ENCODE peak calls at places on chromosome X, in four cellular contexts. C is astrocyte of the cerebellum, Z is A172, I is stromal cell of bone marrow. N is an unnamed sample.

GRCh38 chrX:37420179-37420578 is 71.0 kb downstream of the PRRG1 start:
- DNase-seq in C (no peak), Z (no peak), I (no peak), N (no peak)

GRCh38 chrX:72142094-72142843 is 10.6 kb upstream of the RTL5 start:
- DNase-seq in C (no peak), Z (no peak), I (no peak), N (no peak)

GRCh38 chrX:45134303-45134702 is 66.4 kb downstream of the DIPK2B start:
- DNase-seq in C (no peak), Z (no peak), I (no peak), N (no peak)

GRCh38 chrX:10681167-10681566 is 60.8 kb upstream of the MID1 start:
- DNase-seq in C (no peak), Z (no peak), I (no peak), N (no peak)

GRCh38 chrX:49063715-49064114 is 4.9 kb downstream of the CCDC120 start:
- DNase-seq in C (no peak), Z (no peak), I (no peak), N (no peak)

GRCh38 chrX:8663325-8663724 is 68.6 kb downstream of the ANOS1 start:
- DNase-seq in C (no peak), Z (no peak), I (no peak), N (no peak)

GRCh38 chrX:79107891-79108718 is 36.4 kb upstream of the GPR174 start:
- DNase-seq in C (no peak), Z (no peak), I (no peak), N (no peak)

GRCh38 chrX:34770511-34770910 is 113.4 kb upstream of the TMEM47 start:
- DNase-seq in C (no peak), Z (no peak), I (no peak), N (no peak)

GRCh38 chrX:120671963-120672362 is 42.1 kb upstream of the C1GALT1C1 start:
- DNase-seq in C (no peak), Z (peak), I (no peak), N (no peak)

GRCh38 chrX:39059866-39060265 is 258.6 kb downstream of the MID1IP1 start:
- DNase-seq in C (no peak), Z (no peak), I (no peak), N (no peak)

GRCh38 chrX:63657821-63658220 is 127.2 kb downstream of the ARHGEF9 start:
- DNase-seq in C (peak), Z (peak), I (peak), N (no peak)

GRCh38 chrX:46849933-46850332 is 13.1 kb downstream of the RP2 start:
- DNase-seq in C (no peak), Z (no peak), I (no peak), N (no peak)

GRCh38 chrX:68045008-68045577 is 388.2 kb downstream of the OPHN1 start:
- DNase-seq in C (no peak), Z (no peak), I (no peak), N (no peak)

GRCh38 chrX:44945736-44946135 is 72.7 kb downstream of the KDM6A start:
- DNase-seq in C (no peak), Z (no peak), I (no peak), N (no peak)

GRCh38 chrX:72258174-72258573 is 18.9 kb downstream of the RPS4X start:
- DNase-seq in C (no peak), Z (peak), I (no peak), N (no peak)

GRCh38 chrX:48676106-48676892 is 7.3 kb upstream of the WAS start:
- DNase-seq in C (peak), Z (peak), I (peak), N (peak)

GRCh38 chrX:118978451-118978850 is 4.0 kb downstream of the LONRF3 start:
- DNase-seq in C (no peak), Z (no peak), I (no peak), N (no peak)

GRCh38 chrX:132330156-132330729 is 111.0 kb upstream of the RAP2C start:
- DNase-seq in C (no peak), Z (no peak), I (no peak), N (no peak)

GRCh38 chrX:129115104-129115503 is 408.2 kb downstream of the SMARCA1 start:
- DNase-seq in C (no peak), Z (peak), I (no peak), N (no peak)

GRCh38 chrX:41858161-41858775 is 65.1 kb downstream of the CASK start:
- DNase-seq in C (no peak), Z (no peak), I (no peak), N (no peak)

GRCh38 chrX:96147645-96148044 is 537.0 kb upstream of the DIAPH2 start:
- DNase-seq in C (no peak), Z (no peak), I (peak), N (no peak)

GRCh38 chrX:88612870-88613329 is 134.1 kb upstream of the CPXCR1 start:
- DNase-seq in C (no peak), Z (no peak), I (no peak), N (no peak)

GRCh38 chrX:112642349-112642748 is 37.4 kb downstream of the LHFPL1 start:
- DNase-seq in C (peak), Z (peak), I (peak), N (no peak)